ENCODE peak calls at places on chromosomes 11 and 22, in four cellular contexts. One of them, this sample, is unnamed.

GRCh38 chr11:126352934-126353801 is 2.3 kb upstream of the ST3GAL4 start:
- DNase-seq in esophagus muscularis mucosa: no peak
- DNase-seq in breast epithelium: no peak
- DNase-seq in suprapubic skin: peak; percentile 49
- DNase-seq in this sample: no peak

GRCh38 chr11:369336-370018 is at the start of gene B4GALNT4:
- DNase-seq in esophagus muscularis mucosa: no peak
- DNase-seq in suprapubic skin: no peak
- DNase-seq in breast epithelium: no peak
- DNase-seq in this sample: no peak

GRCh38 chr11:116601734-116602636 is 170.8 kb downstream of the BUD13 start:
- DNase-seq in suprapubic skin: peak; percentile 64
- DNase-seq in esophagus muscularis mucosa: no peak
- DNase-seq in breast epithelium: no peak
- DNase-seq in this sample: no peak

GRCh38 chr11:74686792-74687191 is 44.4 kb downstream of the CHRDL2 start:
- DNase-seq in esophagus muscularis mucosa: no peak
- DNase-seq in breast epithelium: no peak
- DNase-seq in suprapubic skin: no peak
- DNase-seq in this sample: no peak

GRCh38 chr11:19508166-19508565 is 204.5 kb upstream of the NAV2 start:
- DNase-seq in breast epithelium: no peak
- DNase-seq in esophagus muscularis mucosa: no peak
- DNase-seq in suprapubic skin: no peak
- DNase-seq in this sample: no peak

GRCh38 chr22:37904572-37905533 is 1.2 kb upstream of the MICALL1 start:
- DNase-seq in breast epithelium: no peak
- DNase-seq in esophagus muscularis mucosa: no peak
- DNase-seq in suprapubic skin: no peak
- DNase-seq in this sample: peak; percentile 94

GRCh38 chr11:93767018-93767417 is 17.1 kb upstream of the MED17 start:
- DNase-seq in esophagus muscularis mucosa: no peak
- DNase-seq in suprapubic skin: no peak
- DNase-seq in breast epithelium: no peak
- DNase-seq in this sample: no peak

GRCh38 chr11:68661697-68662603 is 22.4 kb upstream of the GAL start:
- DNase-seq in esophagus muscularis mucosa: no peak
- DNase-seq in breast epithelium: no peak
- DNase-seq in suprapubic skin: peak; percentile 69
- DNase-seq in this sample: no peak

GRCh38 chr11:63719987-63720386 is 38.7 kb downstream of the RTN3 start:
- DNase-seq in suprapubic skin: no peak
- DNase-seq in breast epithelium: no peak
- DNase-seq in esophagus muscularis mucosa: no peak
- DNase-seq in this sample: no peak

DNA sequence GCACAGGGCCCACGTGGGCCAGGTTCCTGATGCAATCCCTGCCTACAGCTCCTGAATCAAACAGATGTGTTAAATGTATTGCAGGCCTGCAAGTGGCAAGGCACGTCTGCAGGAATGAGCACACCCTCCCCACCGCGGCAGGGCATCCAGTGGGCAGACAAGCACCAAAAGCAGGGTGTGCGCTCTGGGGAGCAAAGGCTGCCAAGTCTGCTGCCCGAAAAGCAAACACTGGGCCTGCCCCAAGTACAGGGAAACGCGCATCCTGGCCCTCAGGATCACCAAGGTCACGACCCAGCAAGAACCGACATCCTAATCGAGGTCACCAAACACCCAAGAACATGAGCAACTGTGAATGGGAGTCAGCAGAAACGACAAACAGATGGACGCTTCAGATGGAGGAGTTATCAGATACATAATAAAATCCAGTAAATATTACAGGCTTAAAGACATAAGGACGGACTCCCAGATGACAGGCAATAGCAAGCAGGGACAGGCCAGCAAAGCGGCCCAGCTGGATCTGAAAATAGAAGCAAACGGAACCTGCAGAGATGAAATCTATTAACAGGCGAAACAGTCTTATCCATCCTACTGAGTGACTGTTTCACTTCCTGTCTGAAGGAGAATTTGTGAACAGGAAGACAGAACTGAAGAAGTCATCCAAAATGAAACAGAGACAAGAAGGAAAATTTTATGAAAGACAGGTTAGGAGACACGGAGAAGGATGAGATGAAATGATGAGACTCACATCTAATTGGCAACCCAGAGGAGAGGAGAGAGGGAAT is 26.7 kb downstream of the CARS1 start:
- DNase-seq in breast epithelium: no peak
- DNase-seq in esophagus muscularis mucosa: no peak
- DNase-seq in suprapubic skin: no peak
- DNase-seq in this sample: no peak
- TF ChIP-seq POLR2AphosphoS5 in breast epithelium: no peak
- TF ChIP-seq POLR2AphosphoS5 in esophagus muscularis mucosa: no peak
- TF ChIP-seq POLR2AphosphoS5 in suprapubic skin: no peak
- TF ChIP-seq POLR2AphosphoS5 in this sample: no peak

DNA sequence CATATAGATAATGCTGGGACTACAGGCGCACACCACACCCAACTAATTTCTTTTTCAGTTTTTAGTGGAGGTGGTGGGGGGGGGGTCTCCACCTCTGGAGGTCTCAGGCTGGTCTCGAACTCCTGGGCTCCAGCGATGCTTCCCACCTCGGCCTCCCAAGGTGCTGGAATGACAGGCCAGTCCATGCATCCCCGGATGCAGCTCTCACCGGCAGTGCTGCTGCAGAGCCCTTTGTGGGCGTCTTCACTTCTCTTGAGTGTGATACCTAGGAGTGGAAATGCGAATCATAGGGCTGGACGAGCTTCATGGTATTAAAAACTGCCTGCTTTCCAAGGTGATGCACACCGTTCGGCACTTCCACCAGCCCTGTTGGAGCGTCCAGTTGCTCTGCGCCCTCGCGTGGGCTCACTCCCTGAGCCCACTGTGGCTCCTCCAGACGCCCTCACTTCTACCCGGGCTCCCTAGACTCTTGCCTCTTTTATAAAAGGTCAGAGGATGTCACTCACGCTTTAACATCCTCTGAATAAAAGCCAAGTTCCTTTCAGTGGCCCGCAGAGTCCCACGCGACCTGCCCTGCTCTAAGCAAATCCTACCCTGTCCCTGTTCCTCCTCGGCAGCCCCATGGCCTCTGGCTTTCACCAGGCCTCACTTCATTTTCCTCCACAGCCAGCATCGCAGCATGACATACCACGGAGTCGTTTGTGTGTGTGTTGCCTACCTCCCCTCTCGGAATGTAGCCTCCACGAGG is 833 bp upstream of the BID start:
- DNase-seq in suprapubic skin: no peak
- DNase-seq in esophagus muscularis mucosa: no peak
- DNase-seq in breast epithelium: no peak
- DNase-seq in this sample: no peak
- H3K4me1 ChIP-seq in suprapubic skin: peaks cover 33% of the 10 kb centered on the region
- H3K4me1 ChIP-seq in esophagus muscularis mucosa: peaks cover 24% of the 10 kb centered on the region
- H3K4me1 ChIP-seq in breast epithelium: peaks cover 9% of the 10 kb centered on the region
- H3K4me1 ChIP-seq in this sample: peaks cover 26% of the 10 kb centered on the region

GRCh38 chr11:35981581-35981980 is 37.7 kb downstream of the LDLRAD3 start:
- DNase-seq in suprapubic skin: no peak
- DNase-seq in esophagus muscularis mucosa: no peak
- DNase-seq in breast epithelium: no peak
- DNase-seq in this sample: no peak
- TF ChIP-seq POLR2AphosphoS5 in suprapubic skin: no peak
- TF ChIP-seq POLR2AphosphoS5 in esophagus muscularis mucosa: no peak
- TF ChIP-seq POLR2AphosphoS5 in breast epithelium: no peak
- TF ChIP-seq POLR2AphosphoS5 in this sample: no peak

GRCh38 chr11:1560011-1560579 is 12.0 kb downstream of the DUSP8 start:
- DNase-seq in breast epithelium: no peak
- DNase-seq in suprapubic skin: no peak
- DNase-seq in esophagus muscularis mucosa: no peak
- DNase-seq in this sample: no peak

GRCh38 chr11:1561266-1561665 is 10.8 kb downstream of the DUSP8 start:
- DNase-seq in breast epithelium: no peak
- DNase-seq in suprapubic skin: no peak
- DNase-seq in esophagus muscularis mucosa: no peak
- DNase-seq in this sample: no peak

GRCh38 chr11:1560618-1561251 is 11.3 kb downstream of the DUSP8 start:
- DNase-seq in esophagus muscularis mucosa: no peak
- DNase-seq in suprapubic skin: no peak
- DNase-seq in breast epithelium: no peak
- DNase-seq in this sample: no peak

GRCh38 chr11:1557904-1558831 is 13.9 kb downstream of the DUSP8 start:
- DNase-seq in esophagus muscularis mucosa: no peak
- DNase-seq in suprapubic skin: no peak
- DNase-seq in breast epithelium: peak; percentile 66
- DNase-seq in this sample: no peak

GRCh38 chr11:1559103-1559951 is 12.7 kb downstream of the DUSP8 start:
- DNase-seq in esophagus muscularis mucosa: peak; percentile 97
- DNase-seq in breast epithelium: peak; percentile 92
- DNase-seq in suprapubic skin: peak; percentile 92
- DNase-seq in this sample: no peak
- H3K4me1 ChIP-seq in esophagus muscularis mucosa: peaks cover 65% of the 10 kb centered on the region
- H3K4me1 ChIP-seq in breast epithelium: peaks cover 14% of the 10 kb centered on the region
- H3K4me1 ChIP-seq in suprapubic skin: peaks cover 29% of the 10 kb centered on the region
- H3K4me1 ChIP-seq in this sample: peaks cover 34% of the 10 kb centered on the region

DNA sequence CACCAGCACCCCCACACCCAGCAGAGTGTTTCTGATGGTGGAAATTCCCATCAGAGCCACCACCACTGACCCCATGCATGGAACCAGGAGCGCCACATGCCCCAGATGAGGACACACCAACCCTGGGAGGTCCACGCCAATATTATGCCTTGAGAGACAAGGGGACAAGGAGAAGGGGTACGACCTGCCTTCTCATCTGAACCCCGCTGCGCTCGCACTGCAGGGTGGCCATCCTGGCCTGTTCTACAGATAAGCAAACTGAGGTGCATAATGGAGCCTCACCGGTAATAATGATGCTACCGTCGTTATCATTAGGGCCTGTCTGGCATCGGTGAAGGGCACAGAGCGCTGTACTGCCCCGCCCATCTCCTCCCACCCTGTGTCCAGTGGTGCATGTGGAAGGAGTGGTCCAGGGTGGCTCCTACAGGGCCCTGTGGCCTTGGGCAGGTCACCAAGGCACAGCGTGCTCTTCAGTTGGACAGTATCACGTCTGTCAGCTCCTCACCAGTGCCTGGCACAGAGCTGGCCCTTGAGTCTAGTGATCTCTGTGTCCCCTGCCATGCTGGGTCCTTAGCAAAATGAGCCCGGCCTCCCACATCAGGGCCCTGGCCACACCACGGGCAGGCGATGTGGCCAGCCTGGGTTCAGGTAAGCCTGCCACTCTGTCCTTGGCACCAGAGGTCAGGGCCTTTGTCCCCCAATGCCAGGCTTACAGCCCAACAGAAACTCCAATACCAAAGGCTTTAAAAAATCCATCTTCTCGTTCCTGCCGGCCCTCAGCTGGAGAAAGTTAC is 92.2 kb downstream of the PHF21B start:
- DNase-seq in breast epithelium: no peak
- DNase-seq in esophagus muscularis mucosa: no peak
- DNase-seq in suprapubic skin: no peak
- DNase-seq in this sample: no peak
- TF ChIP-seq POLR2AphosphoS5 in breast epithelium: no peak
- TF ChIP-seq POLR2AphosphoS5 in esophagus muscularis mucosa: no peak
- TF ChIP-seq POLR2AphosphoS5 in suprapubic skin: no peak
- TF ChIP-seq POLR2AphosphoS5 in this sample: no peak

GRCh38 chr11:11993814-11994213 is 14.6 kb downstream of the DKK3 start:
- DNase-seq in esophagus muscularis mucosa: no peak
- DNase-seq in suprapubic skin: peak; percentile 71
- DNase-seq in breast epithelium: peak; percentile 68
- DNase-seq in this sample: no peak

GRCh38 chr11:11992813-11993212 is 15.6 kb downstream of the DKK3 start:
- DNase-seq in esophagus muscularis mucosa: no peak
- DNase-seq in breast epithelium: no peak
- DNase-seq in suprapubic skin: no peak
- DNase-seq in this sample: no peak

GRCh38 chr11:11998091-11998781 is 10.2 kb downstream of the DKK3 start:
- DNase-seq in suprapubic skin: peak; percentile 35
- DNase-seq in breast epithelium: no peak
- DNase-seq in esophagus muscularis mucosa: no peak
- DNase-seq in this sample: peak; percentile 92

GRCh38 chr11:11995601-11996000 is 12.8 kb downstream of the DKK3 start:
- DNase-seq in suprapubic skin: peak; percentile 31
- DNase-seq in esophagus muscularis mucosa: no peak
- DNase-seq in breast epithelium: no peak
- DNase-seq in this sample: no peak

GRCh38 chr11:11996321-11997174 is 11.9 kb downstream of the DKK3 start:
- DNase-seq in esophagus muscularis mucosa: no peak
- DNase-seq in breast epithelium: no peak
- DNase-seq in suprapubic skin: peak; percentile 69
- DNase-seq in this sample: no peak
- H3K4me1 ChIP-seq in esophagus muscularis mucosa: peaks cover 11% of the 10 kb centered on the region
- H3K4me1 ChIP-seq in breast epithelium: peaks cover 6% of the 10 kb centered on the region
- H3K4me1 ChIP-seq in suprapubic skin: peaks cover 45% of the 10 kb centered on the region
- H3K4me1 ChIP-seq in this sample: peaks cover 29% of the 10 kb centered on the region

GRCh38 chr22:43152355-43153071 is 1.2 kb downstream of the TSPO start:
- DNase-seq in breast epithelium: peak; percentile 65
- DNase-seq in esophagus muscularis mucosa: no peak
- DNase-seq in suprapubic skin: peak; percentile 89
- DNase-seq in this sample: no peak
- TF ChIP-seq POLR2AphosphoS5 in breast epithelium: no peak
- TF ChIP-seq POLR2AphosphoS5 in esophagus muscularis mucosa: peak; percentile 37
- TF ChIP-seq POLR2AphosphoS5 in suprapubic skin: no peak
- TF ChIP-seq POLR2AphosphoS5 in this sample: peak; percentile 49

GRCh38 chr22:21816787-21817496 is 50.5 kb downstream of the MAPK1 start:
- DNase-seq in esophagus muscularis mucosa: no peak
- DNase-seq in breast epithelium: no peak
- DNase-seq in suprapubic skin: no peak
- DNase-seq in this sample: no peak
- H3K4me1 ChIP-seq in esophagus muscularis mucosa: peaks cover 74% of the 10 kb centered on the region
- H3K4me1 ChIP-seq in breast epithelium: peaks cover 8% of the 10 kb centered on the region
- H3K4me1 ChIP-seq in suprapubic skin: peaks cover 46% of the 10 kb centered on the region
- H3K4me1 ChIP-seq in this sample: peaks cover 50% of the 10 kb centered on the region

GRCh38 chr11:76783294-76783900 is at the start of gene TSKU:
- DNase-seq in suprapubic skin: no peak
- DNase-seq in breast epithelium: no peak
- DNase-seq in esophagus muscularis mucosa: no peak
- DNase-seq in this sample: no peak

GRCh38 chr11:76781861-76782500 is 1.2 kb upstream of the TSKU start:
- DNase-seq in esophagus muscularis mucosa: no peak
- DNase-seq in breast epithelium: peak; percentile 69
- DNase-seq in suprapubic skin: no peak
- DNase-seq in this sample: no peak

GRCh38 chr11:76785513-76785912 is 2.4 kb downstream of the TSKU start:
- DNase-seq in breast epithelium: no peak
- DNase-seq in suprapubic skin: no peak
- DNase-seq in esophagus muscularis mucosa: no peak
- DNase-seq in this sample: no peak

GRCh38 chr11:76782526-76783293 is 446 bp upstream of the TSKU start:
- DNase-seq in esophagus muscularis mucosa: peak; percentile 98
- DNase-seq in breast epithelium: peak; percentile 78
- DNase-seq in suprapubic skin: peak; percentile 95
- DNase-seq in this sample: no peak

GRCh38 chr11:76783901-76784813 is 1.0 kb downstream of the TSKU start:
- DNase-seq in suprapubic skin: no peak
- DNase-seq in breast epithelium: peak; percentile 50
- DNase-seq in esophagus muscularis mucosa: no peak
- DNase-seq in this sample: no peak
- TF ChIP-seq POLR2AphosphoS5 in suprapubic skin: no peak
- TF ChIP-seq POLR2AphosphoS5 in breast epithelium: peak; percentile 52
- TF ChIP-seq POLR2AphosphoS5 in esophagus muscularis mucosa: no peak
- TF ChIP-seq POLR2AphosphoS5 in this sample: peak; percentile 5

DNA sequence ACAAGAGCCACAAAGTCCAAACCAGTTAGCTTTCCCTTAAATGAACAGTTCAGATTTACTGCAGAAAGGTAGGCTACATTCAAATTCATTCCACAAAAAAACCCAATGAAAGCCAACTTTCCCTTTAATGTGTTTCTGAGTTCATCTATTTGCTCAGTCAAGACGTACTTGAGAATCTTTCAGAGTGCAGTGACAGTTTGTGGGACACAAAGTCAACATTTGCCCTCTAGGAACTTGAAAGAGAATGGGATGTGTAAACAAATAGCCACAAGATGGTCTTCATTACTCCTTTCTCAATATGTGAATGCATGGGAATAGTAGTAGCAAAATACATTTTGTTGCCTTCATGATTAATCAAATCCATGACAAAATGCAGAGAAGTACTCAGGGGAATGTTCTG is 15.8 kb downstream of the RTCB start:
- DNase-seq in esophagus muscularis mucosa: no peak
- DNase-seq in suprapubic skin: no peak
- DNase-seq in breast epithelium: no peak
- DNase-seq in this sample: no peak
- H3K4me1 ChIP-seq in esophagus muscularis mucosa: no peaks in the 10 kb centered on the region
- H3K4me1 ChIP-seq in suprapubic skin: no peaks in the 10 kb centered on the region
- H3K4me1 ChIP-seq in breast epithelium: no peaks in the 10 kb centered on the region
- H3K4me1 ChIP-seq in this sample: no peaks in the 10 kb centered on the region

This sample was measured in vagina.